ENCODE peak calls at places on chromosomes 2 and 18, in six cellular contexts. H is cardiac muscle cell, P is D341Med, Y is psoas muscle, D is left lobe of liver, N is heart left ventricle. C is an unnamed sample.

GRCh38 chr2:21256006-21256405 is 132.2 kb downstream of the TDRD15 start:
- DNase-seq in D (no peak), P (no peak), N (no peak), Y (no peak), H (no peak), C (no peak)

GRCh38 chr2:23828986-23829385 is 97.9 kb downstream of the ATAD2B start:
- DNase-seq in N (no peak), Y (no peak), P (no peak), H (no peak), D (no peak), C (no peak)

GRCh38 chr2:98935111-98935770 is 784 bp downstream of the CRACDL start:
- DNase-seq in D (no peak), P (no peak), H (no peak), N (no peak), Y (no peak), C (no peak)

GRCh38 chr18:67794512-67794911 is 278.0 kb upstream of the DSEL start:
- DNase-seq in P (no peak), D (no peak), N (no peak), Y (no peak), H (no peak), C (no peak)

GRCh38 chr2:175008801-175009495 is 3.8 kb upstream of the CHN1 start:
- DNase-seq in H (peak; percentile 37), P (no peak), Y (no peak), D (no peak), N (no peak), C (no peak)

GRCh38 chr18:48153641-48154481 is 223.4 kb upstream of the SMAD2 start:
- DNase-seq in H (no peak), N (no peak), P (no peak), D (peak; percentile 91), Y (peak; percentile 40), C (no peak)

GRCh38 chr2:108691447-108691846 is 27.8 kb upstream of the RANBP2 start:
- DNase-seq in P (no peak), H (no peak), D (peak; percentile 56), Y (no peak), N (no peak), C (no peak)

GRCh38 chr2:25335971-25336370 is 5.8 kb downstream of the DNMT3A start:
- DNase-seq in D (no peak), H (no peak), N (no peak), Y (no peak), P (no peak), C (no peak)

GRCh38 chr2:68719912-68720311 is 14.7 kb upstream of the ARHGAP25 start:
- DNase-seq in H (no peak), P (no peak), D (no peak), N (no peak), Y (no peak), C (no peak)

GRCh38 chr2:30871980-30872789 is 64.9 kb upstream of the CAPN13 start:
- DNase-seq in P (no peak), N (no peak), D (no peak), H (peak; percentile 75), Y (no peak), C (peak; percentile 67)

GRCh38 chr2:141021109-141021508 is 1109.7 kb downstream of the LRP1B start:
- DNase-seq in D (no peak), N (no peak), Y (no peak), P (no peak), H (no peak), C (no peak)

GRCh38 chr2:88016086-88016947 is at the start of gene RNU2-63P:
- DNase-seq in N (peak; percentile 83), H (peak; percentile 86), P (no peak), D (peak; percentile 84), Y (peak; percentile 70), C (peak; percentile 91)

GRCh38 chr2:161414385-161415040 is 1.6 kb upstream of the TBR1 start:
- DNase-seq in H (peak; percentile 67), P (peak; percentile 60), D (no peak), N (peak; percentile 70), Y (peak; percentile 29), C (peak; percentile 40)

GRCh38 chr18:57772387-57772799 is 30.7 kb downstream of the ATP8B1 start:
- DNase-seq in P (no peak), N (no peak), D (no peak), H (no peak), Y (no peak), C (no peak)

GRCh38 chr18:50806208-50806616 is 13.6 kb downstream of the MRO start:
- DNase-seq in N (peak; percentile 71), Y (no peak), H (peak; percentile 64), D (no peak), P (no peak), C (peak; percentile 68)

GRCh38 chr2:143615617-143616016 is 486.4 kb downstream of the ARHGAP15 start:
- DNase-seq in Y (no peak), P (no peak), D (no peak), N (no peak), H (no peak), C (no peak)

GRCh38 chr2:157182834-157183396 is 74.6 kb upstream of the GALNT5 start:
- DNase-seq in D (no peak), Y (no peak), N (no peak), P (no peak), H (no peak), C (no peak)

GRCh38 chr2:241565413-241565812 is 6.9 kb downstream of the BOK start:
- DNase-seq in H (no peak), D (no peak), Y (no peak), N (no peak), P (no peak), C (peak; percentile 68)

GRCh38 chr2:72944804-72945449 is 27.6 kb downstream of the EMX1 start:
- DNase-seq in N (peak; percentile 26), Y (no peak), P (no peak), D (no peak), H (no peak), C (peak; percentile 56)

GRCh38 chr2:223260681-223261080 is 208.7 kb downstream of the KCNE4 start:
- DNase-seq in D (no peak), H (no peak), Y (no peak), P (no peak), N (no peak), C (no peak)